ENCODE peak calls at places on chromosomes 6 and 20, in seven cellular contexts. One of them, this sample, is unnamed.

GRCh38 chr6:82220167-82220566 is 27.4 kb downstream of the IBTK start:
- DNase-seq in IMR-90: no peak
- DNase-seq in ureter: no peak
- DNase-seq in HS-27A: no peak
- DNase-seq in hippocampal formation: no peak
- DNase-seq in NCI-H460: no peak
- DNase-seq in COLO829: no peak
- DNase-seq in this sample: no peak

GRCh38 chr6:63899550-63899949 is 263.9 kb downstream of the PHF3 start:
- DNase-seq in IMR-90: peak
- DNase-seq in NCI-H460: no peak
- DNase-seq in hippocampal formation: no peak
- DNase-seq in HS-27A: no peak
- DNase-seq in ureter: no peak
- DNase-seq in COLO829: no peak
- DNase-seq in this sample: no peak

GRCh38 chr20:1712634-1713625 is 55.4 kb upstream of the SIRPG start:
- DNase-seq in NCI-H460: no peak
- DNase-seq in hippocampal formation: no peak
- DNase-seq in IMR-90: no peak
- DNase-seq in HS-27A: no peak
- DNase-seq in COLO829: no peak
- DNase-seq in ureter: no peak
- DNase-seq in this sample: no peak

GRCh38 chr6:125918681-125919566 is 37.6 kb upstream of the HINT3 start:
- DNase-seq in NCI-H460: peak
- DNase-seq in HS-27A: no peak
- DNase-seq in ureter: no peak
- DNase-seq in IMR-90: peak
- DNase-seq in hippocampal formation: no peak
- DNase-seq in COLO829: peak
- DNase-seq in this sample: peak

GRCh38 chr6:32610897-32611296 is 21.2 kb upstream of the HLA-DRB1 start:
- DNase-seq in HS-27A: no peak
- DNase-seq in NCI-H460: no peak
- DNase-seq in IMR-90: no peak
- DNase-seq in COLO829: no peak
- DNase-seq in hippocampal formation: no peak
- DNase-seq in ureter: no peak
- DNase-seq in this sample: no peak

GRCh38 chr20:32476684-32477593 is 108.2 kb downstream of the NOL4L start:
- DNase-seq in ureter: no peak
- DNase-seq in hippocampal formation: no peak
- DNase-seq in COLO829: no peak
- DNase-seq in NCI-H460: no peak
- DNase-seq in IMR-90: no peak
- DNase-seq in HS-27A: no peak
- DNase-seq in this sample: no peak

GRCh38 chr6:161048636-161049035 is 57.1 kb downstream of the MAP3K4 start:
- DNase-seq in HS-27A: no peak
- DNase-seq in NCI-H460: no peak
- DNase-seq in COLO829: no peak
- DNase-seq in hippocampal formation: no peak
- DNase-seq in ureter: no peak
- DNase-seq in IMR-90: peak
- DNase-seq in this sample: no peak

GRCh38 chr6:92586236-92586977 is 833.0 kb downstream of the EPHA7 start:
- DNase-seq in hippocampal formation: no peak
- DNase-seq in NCI-H460: no peak
- DNase-seq in HS-27A: no peak
- DNase-seq in COLO829: no peak
- DNase-seq in ureter: no peak
- DNase-seq in IMR-90: no peak
- DNase-seq in this sample: no peak

GRCh38 chr20:47391276-47392010 is 34.9 kb upstream of the ZMYND8 start:
- DNase-seq in NCI-H460: no peak
- DNase-seq in ureter: no peak
- DNase-seq in IMR-90: no peak
- DNase-seq in COLO829: no peak
- DNase-seq in HS-27A: no peak
- DNase-seq in hippocampal formation: no peak
- DNase-seq in this sample: no peak

GRCh38 chr20:57714409-57715267 is 4.8 kb upstream of the PMEPA1 start:
- DNase-seq in ureter: no peak
- DNase-seq in IMR-90: peak
- DNase-seq in hippocampal formation: no peak
- DNase-seq in HS-27A: no peak
- DNase-seq in NCI-H460: no peak
- DNase-seq in COLO829: no peak
- DNase-seq in this sample: no peak

GRCh38 chr20:12358006-12358654 is 440.4 kb downstream of the BTBD3 start:
- DNase-seq in ureter: no peak
- DNase-seq in NCI-H460: no peak
- DNase-seq in hippocampal formation: no peak
- DNase-seq in HS-27A: no peak
- DNase-seq in COLO829: peak
- DNase-seq in IMR-90: no peak
- DNase-seq in this sample: no peak

GRCh38 chr6:158219229-158219628 is 51.1 kb downstream of the GTF2H5 start:
- DNase-seq in IMR-90: peak
- DNase-seq in ureter: peak
- DNase-seq in HS-27A: no peak
- DNase-seq in COLO829: no peak
- DNase-seq in hippocampal formation: no peak
- DNase-seq in NCI-H460: no peak
- DNase-seq in this sample: no peak

GRCh38 chr6:79797105-79797504 is 150.2 kb downstream of the ELOVL4 start:
- DNase-seq in NCI-H460: no peak
- DNase-seq in HS-27A: no peak
- DNase-seq in ureter: no peak
- DNase-seq in COLO829: no peak
- DNase-seq in hippocampal formation: no peak
- DNase-seq in IMR-90: no peak
- DNase-seq in this sample: no peak

GRCh38 chr6:113953346-113953745 is 17.6 kb downstream of the HDAC2 start:
- DNase-seq in IMR-90: peak
- DNase-seq in HS-27A: no peak
- DNase-seq in ureter: no peak
- DNase-seq in COLO829: no peak
- DNase-seq in NCI-H460: no peak
- DNase-seq in hippocampal formation: no peak
- DNase-seq in this sample: no peak